ENCODE peak calls at places on chromosomes 1 and 21, in nine cellular contexts. C is upper lobe of left lung, V is AG09309, F is AG04450, W is A549, A is fibroblast of lung, X is heart right ventricle, G is choroid plexus epithelial cell, B is cardiac muscle cell. E is an unnamed sample.
A peak's percentile ranks its signal among the peaks of the same experiment; 100 is the strongest.

GRCh38 chr1:226110249-226111108 is 48.0 kb downstream of the H3-3A start:
- DNase-seq in X (peak; percentile 86), G (peak; percentile 63), A (peak; percentile 60), C (peak; percentile 94), F (no peak), V (no peak), B (peak; percentile 69), W (peak; percentile 68), E (peak; percentile 73)

GRCh38 chr1:207205613-207206009 is 101.6 kb downstream of the C4BPA start:
- DNase-seq in C (no peak), G (no peak), X (no peak), F (no peak), B (peak; percentile 2), V (no peak), W (no peak), A (no peak), E (no peak)

GRCh38 chr1:159012495-159012894 is 2.8 kb downstream of the IFI16 start:
- DNase-seq in G (no peak), V (no peak), B (peak; percentile 45), X (peak; percentile 10), W (no peak), F (no peak), C (no peak), A (peak; percentile 42), E (peak; percentile 30)

GRCh38 chr1:99326215-99326949 is 62.1 kb downstream of the PLPPR4 start:
- DNase-seq in V (no peak), C (no peak), B (peak; percentile 1), A (no peak), F (no peak), X (no peak), G (peak; percentile 6), W (no peak), E (no peak)

GRCh38 chr1:48744032-48744431 is 32.7 kb downstream of the BEND5 start:
- DNase-seq in W (peak; percentile 2), F (no peak), X (no peak), G (no peak), C (no peak), B (no peak), V (no peak), A (no peak), E (no peak)

GRCh38 chr1:29282924-29283803 is 46.8 kb downstream of the PTPRU start:
- DNase-seq in A (peak; percentile 25), W (peak; percentile 92), C (peak; percentile 80), F (no peak), B (peak; percentile 85), V (no peak), G (peak; percentile 78), X (no peak), E (peak; percentile 76)

GRCh38 chr1:213669964-213670691 is 317.6 kb upstream of the PROX1 start:
- DNase-seq in A (no peak), V (no peak), F (no peak), G (no peak), W (no peak), X (no peak), C (no peak), B (no peak), E (no peak)

GRCh38 chr1:227729881-227730629 is 5.0 kb downstream of the JMJD4 start:
- DNase-seq in A (peak; percentile 54), C (no peak), G (peak; percentile 80), V (peak; percentile 11), X (no peak), B (peak; percentile 69), W (peak; percentile 55), F (peak; percentile 37), E (peak; percentile 56)

GRCh38 chr21:46108827-46109226 is 10.9 kb downstream of the COL6A2 start:
- DNase-seq in X (peak; percentile 0), C (no peak), G (no peak), V (no peak), B (no peak), W (no peak), F (no peak), A (no peak), E (no peak)

GRCh38 chr21:42659416-42660117 is 6.1 kb downstream of the PDE9A start:
- DNase-seq in G (no peak), X (no peak), V (no peak), C (no peak), A (no peak), B (no peak), W (no peak), F (no peak), E (no peak)

GRCh38 chr21:21559285-21560045 is 561.3 kb downstream of the NCAM2 start:
- DNase-seq in B (no peak), V (no peak), X (no peak), G (no peak), F (no peak), W (no peak), A (peak; percentile 7), C (no peak), E (no peak)

GRCh38 chr1:203177471-203178039 is 1.9 kb upstream of the MYBPH start:
- DNase-seq in W (peak; percentile 29), B (peak; percentile 27), C (no peak), X (no peak), V (no peak), F (no peak), G (no peak), A (peak; percentile 47), E (peak; percentile 16)

GRCh38 chr21:14545906-14546480 is at the start of gene SAMSN1:
- DNase-seq in G (peak; percentile 45), B (peak; percentile 35), X (no peak), F (no peak), V (no peak), W (no peak), C (no peak), A (no peak), E (no peak)

GRCh38 chr1:41239988-41240610 is 2.0 kb downstream of the SCMH1 start:
- DNase-seq in A (peak; percentile 64), C (no peak), V (peak; percentile 57), W (peak; percentile 73), X (no peak), F (no peak), G (peak; percentile 87), B (peak; percentile 73), E (peak; percentile 96)

GRCh38 chr1:151310986-151311385 is 16.2 kb downstream of the PI4KB start:
- DNase-seq in G (peak; percentile 55), V (no peak), W (no peak), F (no peak), A (no peak), X (no peak), B (peak; percentile 45), C (no peak), E (peak; percentile 27)

GRCh38 chr1:80212958-80213357 is 1206.4 kb upstream of the ADGRL4 start:
- DNase-seq in F (no peak), V (no peak), A (no peak), W (no peak), C (no peak), X (no peak), G (no peak), B (no peak), E (no peak)

GRCh38 chr21:33917421-33917820 is 1.8 kb upstream of the ATP5PO start:
- DNase-seq in X (no peak), A (no peak), C (no peak), V (no peak), F (no peak), G (no peak), W (no peak), B (no peak), E (no peak)

GRCh38 chr21:33916200-33916567 is 580 bp upstream of the ATP5PO start:
- DNase-seq in X (no peak), V (no peak), A (no peak), C (no peak), B (no peak), W (no peak), G (no peak), F (no peak), E (no peak)

GRCh38 chr21:33915368-33916199 is at the start of gene ATP5PO:
- DNase-seq in X (peak; percentile 98), V (peak; percentile 88), G (peak; percentile 99), F (peak; percentile 94), A (peak; percentile 97), B (peak; percentile 98), W (peak; percentile 95), C (peak; percentile 99), E (peak; percentile 97)

GRCh38 chr21:33909756-33910155 is 5.8 kb downstream of the ATP5PO start:
- DNase-seq in X (no peak), G (no peak), F (no peak), A (no peak), W (no peak), C (no peak), B (no peak), V (no peak), E (no peak)

GRCh38 chr21:33914188-33914587 is 1.4 kb downstream of the ATP5PO start:
- DNase-seq in A (peak; percentile 57), G (no peak), F (no peak), C (no peak), X (no peak), V (no peak), B (no peak), W (no peak), E (no peak)
- H3K4me3 ChIP-seq in A (peak overlapping the region; percentile 98), G (no peak overlapping the region), F (no peak overlapping the region), C (peak overlapping the region; percentile 90), X (peak overlapping the region; percentile 84), V (no peak overlapping the region), B (peak overlapping the region; percentile 81), W (no peak overlapping the region), E (no peak overlapping the region)

GRCh38 chr1:42436794-42437458 is 18.9 kb downstream of the ZMYND12 start:
- DNase-seq in X (no peak), C (no peak), B (no peak), A (no peak), G (no peak), V (no peak), F (no peak), W (no peak), E (no peak)
- TF ChIP-seq CTCF in X (no peak), C (no peak), B (no peak), A (no peak), G (no peak), V (no peak), F (no peak), W (no peak), E (no peak)

DNA sequence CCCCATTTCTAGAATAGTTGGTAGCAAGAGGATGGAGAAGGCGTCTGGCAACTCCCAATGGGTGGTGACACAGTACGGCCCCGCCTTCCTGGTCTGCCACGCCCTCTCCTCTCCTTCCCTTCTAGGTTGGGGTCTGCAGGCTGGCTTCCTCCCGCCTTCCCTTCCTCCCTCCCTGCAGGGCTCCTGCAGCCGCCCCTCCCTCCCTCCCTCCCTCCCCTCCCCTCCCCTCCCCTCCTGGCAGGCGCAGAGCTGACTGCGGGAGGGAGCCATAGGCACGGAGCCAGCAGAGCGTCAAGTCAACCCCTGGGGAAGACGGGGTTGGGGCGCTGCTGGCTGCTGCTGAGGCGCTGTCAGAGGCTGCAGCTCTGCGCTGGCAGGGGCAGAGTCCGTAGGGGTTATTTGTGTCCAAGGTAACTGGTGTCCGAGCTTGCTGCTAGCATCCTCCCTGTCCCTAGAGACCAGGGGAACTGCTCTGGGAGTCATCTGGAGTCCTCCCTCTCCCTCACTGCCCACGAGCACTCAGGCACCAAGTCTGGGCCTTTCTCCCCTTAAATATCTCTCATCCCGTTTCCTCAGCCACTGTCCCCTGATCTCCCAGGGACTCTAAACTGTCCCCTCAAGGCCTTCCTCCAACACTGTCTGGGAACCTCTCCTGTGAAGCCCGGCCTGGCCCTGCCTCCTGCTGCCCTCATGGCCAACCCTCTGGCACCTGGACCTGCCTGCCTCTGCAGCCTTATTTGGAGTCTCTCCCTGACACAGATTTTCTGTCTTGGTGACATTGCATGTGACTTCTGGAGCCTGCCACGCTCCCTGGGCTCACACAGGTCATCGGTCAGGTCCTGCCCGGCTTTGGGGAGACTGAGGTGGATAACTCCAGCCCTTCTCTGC is 57.4 kb upstream of the ACOT11 start:
- DNase-seq in X (peak; percentile 20), G (peak; percentile 20), F (no peak), B (peak; percentile 45), W (no peak), A (no peak), V (no peak), C (no peak), E (no peak)
- H3K4me3 ChIP-seq in X (no peak overlapping the region), G (no peak overlapping the region), F (no peak overlapping the region), B (no peak overlapping the region), W (no peak overlapping the region), A (no peak overlapping the region), V (no peak overlapping the region), C (no peak overlapping the region), E (no peak overlapping the region)

GRCh38 chr1:202122639-202123335 is at the start of gene GPR37L1:
- DNase-seq in A (peak; percentile 32), F (no peak), B (peak; percentile 68), C (peak; percentile 88), X (no peak), G (peak; percentile 64), W (peak; percentile 75), V (no peak), E (peak; percentile 68)
- TF ChIP-seq CTCF in A (peak; percentile 51), F (peak; percentile 57), B (peak; percentile 64), C (peak; percentile 74), X (no peak), G (peak; percentile 69), W (peak; percentile 46), V (peak; percentile 64), E (peak; percentile 78)

E was measured in fibroblast of villous mesenchyme.